ENCODE peak calls at places on chromosomes 1 and 21, in six cellular contexts. B is epithelial cell of proximal tubule; P is naive thymus-derived CD4-positive, alpha-beta T cell; Q is neural progenitor cell; J is H7; M is GM23248. V is an unnamed sample.

GRCh38 chr1:86263101-86263500 is 106.5 kb upstream of the COL24A1 start:
- DNase-seq in B (no peak), P (no peak), M (no peak), J (no peak), Q (no peak), V (no peak)

GRCh38 chr1:225603538-225604354 is 49.2 kb downstream of the ENAH start:
- DNase-seq in J (no peak), B (no peak), M (peak; percentile 69), Q (no peak), P (no peak), V (no peak)

GRCh38 chr1:5994713-5995621 is 2.7 kb upstream of the NPHP4 start:
- DNase-seq in P (peak; percentile 71), M (no peak), J (peak; percentile 69), Q (no peak), B (no peak), V (peak; percentile 81)

GRCh38 chr1:234114648-234115307 is 210.3 kb downstream of the SLC35F3 start:
- DNase-seq in B (no peak), Q (peak; percentile 75), P (peak; percentile 41), J (peak; percentile 27), M (peak; percentile 78), V (no peak)

GRCh38 chr21:14836950-14837349 is 227.8 kb downstream of the NRIP1 start:
- DNase-seq in J (no peak), M (peak; percentile 32), B (no peak), Q (no peak), P (no peak), V (no peak)

GRCh38 chr1:64405833-64406232 is 64.1 kb upstream of the CACHD1 start:
- DNase-seq in P (no peak), J (no peak), M (peak; percentile 8), Q (no peak), B (no peak), V (no peak)

GRCh38 chr1:93522721-93523120 is 74.8 kb downstream of the FNBP1L start:
- DNase-seq in J (no peak), M (no peak), P (no peak), B (no peak), Q (no peak), V (no peak)

GRCh38 chr1:22245716-22246115 is 102.8 kb upstream of the WNT4 start:
- DNase-seq in J (peak; percentile 90), M (no peak), B (no peak), Q (peak; percentile 81), P (no peak), V (no peak)

GRCh38 chr21:44071359-44072104 is 35.7 kb upstream of the PWP2 start:
- DNase-seq in P (no peak), B (no peak), J (no peak), Q (no peak), M (no peak), V (no peak)

GRCh38 chr1:232810856-232811255 is 5.6 kb downstream of the MAP10 start:
- DNase-seq in B (no peak), P (no peak), Q (no peak), M (no peak), J (no peak), V (no peak)

GRCh38 chr21:42390193-42390592 is 5.7 kb downstream of the TMPRSS3 start:
- DNase-seq in J (no peak), Q (no peak), B (no peak), M (no peak), P (no peak), V (no peak)

GRCh38 chr1:162565460-162565859 is 3.9 kb downstream of the UAP1 start:
- DNase-seq in P (no peak), B (no peak), M (no peak), J (no peak), Q (no peak), V (no peak)

GRCh38 chr21:27339902-27340301 is 373.0 kb upstream of the ADAMTS5 start:
- DNase-seq in Q (no peak), J (no peak), P (no peak), B (no peak), M (no peak), V (no peak)

GRCh38 chr1:27672750-27673112 is 739 bp upstream of the IFI6 start:
- DNase-seq in B (no peak), J (no peak), M (peak; percentile 52), P (no peak), Q (no peak), V (no peak)

GRCh38 chr1:64043976-64044375 is 159.4 kb upstream of the UBE2U start:
- DNase-seq in B (no peak), P (no peak), M (peak; percentile 87), J (no peak), Q (peak; percentile 45), V (no peak)

GRCh38 chr1:212030936-212031528 is 4.3 kb downstream of the INTS7 start:
- DNase-seq in B (no peak), P (no peak), Q (no peak), J (no peak), M (peak; percentile 90), V (no peak)

GRCh38 chr1:34591751-34592629 is 162.9 kb upstream of the GJB5 start:
- DNase-seq in B (no peak), M (peak; percentile 59), Q (no peak), P (no peak), J (peak; percentile 23), V (no peak)

GRCh38 chr1:246199086-246199485 is 308.0 kb downstream of the SMYD3 start:
- DNase-seq in Q (no peak), J (no peak), M (peak; percentile 39), B (no peak), P (no peak), V (no peak)

GRCh38 chr1:15799928-15800835 is 7.3 kb downstream of the UQCRHL start:
- DNase-seq in P (no peak), B (peak; percentile 91), Q (peak; percentile 44), M (peak; percentile 72), J (peak; percentile 78), V (no peak)

GRCh38 chr1:18644469-18645171 is 14.0 kb downstream of the PAX7 start:
- DNase-seq in P (no peak), M (no peak), J (peak; percentile 56), Q (no peak), B (no peak), V (no peak)

GRCh38 chr1:171817511-171818265 is 23.6 kb upstream of the DNM3 start:
- DNase-seq in B (peak; percentile 85), Q (peak; percentile 38), P (no peak), J (peak; percentile 22), M (peak; percentile 96), V (no peak)

GRCh38 chr1:54254055-54254454 is 54.1 kb downstream of the MRPL37 start:
- DNase-seq in M (peak; percentile 31), J (no peak), B (no peak), P (no peak), Q (no peak), V (no peak)
- H3K4me3 ChIP-seq in M (no peak overlapping the region), J (no peak overlapping the region), B (no peak overlapping the region), P (no peak overlapping the region), Q (no peak overlapping the region), V (no peak overlapping the region)

GRCh38 chr1:26472901-26473845 is 933 bp downstream of the HMGN2 start:
- DNase-seq in Q (peak; percentile 97), P (peak; percentile 96), B (peak; percentile 19), M (peak; percentile 97), J (peak; percentile 97), V (peak; percentile 96)
- H3K4me3 ChIP-seq in Q (peak overlapping the region; percentile 95), P (peak overlapping the region; percentile 72), B (peak overlapping the region; percentile 73), M (peak overlapping the region; percentile 100), J (peak overlapping the region; percentile 89), V (peak overlapping the region; percentile 58)

DNA sequence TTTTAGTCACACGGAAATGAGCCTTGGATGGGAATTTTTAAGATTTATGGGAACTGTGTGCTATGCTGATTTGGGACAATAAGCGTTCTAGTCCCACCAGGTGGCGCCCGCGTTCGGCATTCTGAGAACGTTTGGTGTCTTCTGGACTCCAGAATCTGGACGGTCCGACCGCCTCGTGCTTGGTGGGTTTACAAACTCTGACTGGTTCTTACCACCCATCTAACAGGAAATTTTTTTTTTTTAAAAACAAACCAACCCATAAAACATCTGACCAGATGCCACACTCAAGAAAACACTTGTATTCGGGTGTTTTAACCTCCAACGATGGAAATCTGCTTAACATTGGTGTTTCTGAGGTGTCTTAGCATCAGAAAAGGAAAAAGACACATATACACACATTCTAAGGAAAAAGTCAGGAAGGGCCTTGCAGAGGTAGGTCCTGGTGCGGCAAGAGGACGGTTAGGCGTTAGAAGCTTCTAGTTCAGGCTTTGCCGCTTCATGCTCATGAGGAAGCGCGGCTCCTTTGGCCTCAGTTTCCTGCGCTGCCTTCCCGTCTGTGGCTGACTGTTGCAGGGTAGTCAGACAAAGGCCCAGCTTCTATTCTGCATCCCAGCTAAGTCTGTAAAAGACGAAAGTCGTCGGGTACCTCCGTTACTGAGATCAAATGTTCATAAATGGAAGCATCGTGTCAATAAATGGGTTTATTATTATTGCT is 814 bp upstream of the DYRK3 start:
- DNase-seq in J (peak; percentile 62), M (peak; percentile 97), B (no peak), Q (peak; percentile 95), P (peak; percentile 42), V (peak; percentile 75)
- H3K4me3 ChIP-seq in J (peak overlapping the region; percentile 91), M (peak overlapping the region; percentile 91), B (peak overlapping the region; percentile 97), Q (peak overlapping the region; percentile 80), P (peak overlapping the region; percentile 67), V (peak overlapping the region; percentile 62)

GRCh38 chr1:198681831-198682756 is 43.3 kb downstream of the PTPRC start:
- DNase-seq in J (peak; percentile 15), Q (peak; percentile 38), B (peak; percentile 59), M (peak; percentile 98), P (peak; percentile 92), V (peak; percentile 92)
- H3K4me3 ChIP-seq in J (no peak overlapping the region), Q (no peak overlapping the region), B (peak overlapping the region; percentile 38), M (peak overlapping the region; percentile 14), P (peak overlapping the region; percentile 51), V (peak overlapping the region; percentile 51)

GRCh38 chr21:45386728-45387371 is 18.1 kb upstream of the COL18A1 start:
- DNase-seq in Q (no peak), P (no peak), J (no peak), B (no peak), M (peak; percentile 93), V (no peak)

GRCh38 chr21:45384656-45385548 is 20.1 kb upstream of the COL18A1 start:
- DNase-seq in J (no peak), M (no peak), Q (no peak), P (no peak), B (no peak), V (no peak)

GRCh38 chr21:45385549-45386050 is 19.4 kb upstream of the COL18A1 start:
- DNase-seq in M (no peak), B (no peak), Q (no peak), J (no peak), P (no peak), V (peak; percentile 31)

GRCh38 chr21:45387506-45387905 is 17.5 kb upstream of the COL18A1 start:
- DNase-seq in B (no peak), P (no peak), M (no peak), J (no peak), Q (no peak), V (no peak)

DNA sequence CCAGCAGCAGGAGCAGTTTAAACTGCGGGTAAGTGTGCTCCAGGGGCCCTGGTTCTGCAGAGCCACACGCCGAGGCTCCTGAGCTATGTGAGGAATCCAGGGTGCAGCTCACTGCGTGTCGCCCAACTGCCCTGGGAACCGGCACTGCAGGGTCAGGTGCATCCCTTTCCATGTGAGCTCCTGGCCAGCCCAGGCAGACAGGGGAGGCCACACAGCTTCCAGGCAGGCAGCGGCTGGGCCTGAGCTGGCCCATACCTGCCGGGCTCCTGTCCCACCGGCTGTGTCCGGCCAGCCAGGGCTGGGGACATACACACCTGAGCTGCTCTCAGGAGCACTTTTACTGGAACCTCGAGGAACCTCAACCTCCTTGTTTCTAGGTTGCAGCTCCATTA is 18.6 kb upstream of the COL18A1 start:
- DNase-seq in J (no peak), B (no peak), M (no peak), P (no peak), Q (no peak), V (no peak)
- H3K4me3 ChIP-seq in J (no peak overlapping the region), B (no peak overlapping the region), M (peak overlapping the region; percentile 22), P (no peak overlapping the region), Q (no peak overlapping the region), V (no peak overlapping the region)